ENCODE peak calls at places on chromosomes 5 and 9, in eight cellular contexts. O, T, M, W, R, A, S and Z are unnamed samples. For H3K4me1, the result is how much of the 10 kb centered on the place peaks cover.

GRCh38 chr5:38718874-38719391 is 126.9 kb upstream of the OSMR start:
- DNase-seq in O (peak), T (no peak), M (no peak), W (no peak), R (no peak), A (no peak), S (no peak), Z (no peak)

GRCh38 chr5:95669985-95670384 is 12.8 kb downstream of the SPATA9 start:
- DNase-seq in O (no peak), T (no peak), M (no peak), W (no peak), R (no peak), A (no peak), S (peak), Z (no peak)

GRCh38 chr9:928363-929042 is 48.0 kb upstream of the DMRT3 start:
- DNase-seq in O (no peak), T (no peak), M (no peak), W (no peak), R (peak), A (no peak), S (peak), Z (no peak)

GRCh38 chr9:84271004-84271886 is 69.3 kb downstream of the SLC28A3 start:
- DNase-seq in O (peak), T (peak), M (peak), W (peak), R (no peak), A (peak), S (peak), Z (peak)

GRCh38 chr5:132830436-132831094 is at the start of gene SHROOM1:
- DNase-seq in O (peak), T (peak), M (no peak), W (no peak), R (peak), A (peak), S (peak), Z (peak)

GRCh38 chr5:22372376-22372775 is 480.8 kb downstream of the CDH12 start:
- DNase-seq in O (no peak), T (no peak), M (no peak), W (no peak), R (no peak), A (no peak), S (no peak), Z (no peak)

GRCh38 chr5:373710-374602 is 52.4 kb downstream of the AHRR start:
- DNase-seq in O (peak), T (peak), M (no peak), W (no peak), R (no peak), A (peak), S (peak), Z (no peak)

GRCh38 chr5:146369691-146370090 is 31.1 kb downstream of the POU4F3 start:
- DNase-seq in O (no peak), T (no peak), M (no peak), W (no peak), R (no peak), A (no peak), S (no peak), Z (no peak)

GRCh38 chr9:137077010-137077747 is at the start of gene UAP1L1:
- DNase-seq in O (peak), T (peak), M (peak), W (peak), R (no peak), A (peak), S (peak), Z (peak)

GRCh38 chr9:137660144-137660543 is 41.3 kb downstream of the EHMT1 start:
- DNase-seq in O (no peak), T (no peak), M (no peak), W (peak), R (no peak), A (peak), S (no peak), Z (no peak)

GRCh38 chr9:561430-561829 is 280.1 kb upstream of the DMRT1 start:
- DNase-seq in O (no peak), T (no peak), M (no peak), W (no peak), R (no peak), A (no peak), S (no peak), Z (no peak)

GRCh38 chr9:17009071-17009470 is 125.8 kb upstream of the CNTLN start:
- DNase-seq in O (no peak), T (no peak), M (no peak), W (no peak), R (no peak), A (no peak), S (no peak), Z (no peak)

GRCh38 chr5:148827723-148828122 is 1.3 kb downstream of the ADRB2 start:
- DNase-seq in O (no peak), T (no peak), M (no peak), W (no peak), R (no peak), A (no peak), S (no peak), Z (no peak)

GRCh38 chr5:124790895-124791732 is 44.7 kb upstream of the ZNF608 start:
- DNase-seq in O (no peak), T (no peak), M (no peak), W (no peak), R (no peak), A (peak), S (no peak), Z (no peak)

GRCh38 chr9:126514037-126514821 is 99.5 kb upstream of the LMX1B start:
- DNase-seq in O (peak), T (peak), M (no peak), W (peak), R (no peak), A (peak), S (peak), Z (peak)

GRCh38 chr9:89883401-89884341 is 278.9 kb downstream of the GADD45G start:
- DNase-seq in O (peak), T (peak), M (no peak), W (peak), R (no peak), A (peak), S (no peak), Z (no peak)

GRCh38 chr9:130214921-130215320 is 42.7 kb downstream of the NCS1 start:
- DNase-seq in O (no peak), T (no peak), M (no peak), W (no peak), R (no peak), A (no peak), S (no peak), Z (no peak)

GRCh38 chr5:178554311-178554710 is 35.9 kb downstream of the COL23A1 start:
- DNase-seq in O (no peak), T (no peak), M (no peak), W (no peak), R (no peak), A (no peak), S (no peak), Z (no peak)

GRCh38 chr5:168269950-168270349 is 21.5 kb upstream of the WWC1 start:
- DNase-seq in O (no peak), T (no peak), M (no peak), W (no peak), R (no peak), A (no peak), S (peak), Z (no peak)

GRCh38 chr9:13804532-13804931 is 509.4 kb downstream of the NFIB start:
- DNase-seq in O (no peak), T (no peak), M (no peak), W (no peak), R (no peak), A (no peak), S (no peak), Z (no peak)

GRCh38 chr5:143316844-143317631 is 86.4 kb downstream of the NR3C1 start:
- DNase-seq in O (no peak), T (no peak), M (no peak), W (no peak), R (no peak), A (no peak), S (peak), Z (no peak)

GRCh38 chr5:27876071-27876470 is 837.7 kb upstream of the CDH9 start:
- DNase-seq in O (no peak), T (no peak), M (no peak), W (no peak), R (no peak), A (no peak), S (no peak), Z (no peak)

GRCh38 chr9:32881948-32882347 is 98.6 kb downstream of the TMEM215 start:
- DNase-seq in O (no peak), T (no peak), M (no peak), W (no peak), R (no peak), A (no peak), S (peak), Z (no peak)

GRCh38 chr9:100228352-100228869 is 124.3 kb downstream of the TEX10 start:
- DNase-seq in O (no peak), T (no peak), M (no peak), W (no peak), R (no peak), A (no peak), S (no peak), Z (no peak)

GRCh38 chr5:113245427-113246052 is 189.2 kb downstream of the TSSK1B start:
- DNase-seq in O (no peak), T (no peak), M (no peak), W (no peak), R (no peak), A (no peak), S (no peak), Z (no peak)

GRCh38 chr5:41843456-41844112 is 26.6 kb downstream of the OXCT1 start:
- DNase-seq in O (peak), T (peak), M (no peak), W (no peak), R (peak), A (peak), S (peak), Z (no peak)

GRCh38 chr5:138032572-138033274 is at the start of gene FAM13B:
- DNase-seq in O (peak), T (peak), M (peak), W (peak), R (peak), A (peak), S (peak), Z (peak)

GRCh38 chr5:1933364-1934055 is 50.8 kb upstream of the IRX4 start:
- DNase-seq in O (no peak), T (no peak), M (no peak), W (no peak), R (no peak), A (no peak), S (no peak), Z (no peak)

GRCh38 chr5:33330416-33330815 is 110.3 kb upstream of the TARS1 start:
- DNase-seq in O (no peak), T (no peak), M (no peak), W (no peak), R (no peak), A (no peak), S (no peak), Z (no peak)

GRCh38 chr5:102815560-102816324 is 60.6 kb downstream of the PAM start:
- DNase-seq in O (no peak), T (no peak), M (no peak), W (no peak), R (no peak), A (no peak), S (no peak), Z (no peak)

GRCh38 chr9:20477940-20478620 is 144.2 kb downstream of the MLLT3 start:
- DNase-seq in O (no peak), T (no peak), M (no peak), W (no peak), R (no peak), A (no peak), S (no peak), Z (no peak)

GRCh38 chr5:58497956-58498942 is 7.0 kb downstream of the GAPT start:
- DNase-seq in O (peak), T (peak), M (no peak), W (no peak), R (peak), A (peak), S (peak), Z (no peak)

GRCh38 chr5:121630402-121630801 is 221.3 kb upstream of the FTMT start:
- DNase-seq in O (no peak), T (no peak), M (no peak), W (no peak), R (peak), A (no peak), S (peak), Z (no peak)

GRCh38 chr9:84271887-84272556 is 68.5 kb downstream of the SLC28A3 start:
- DNase-seq in O (no peak), T (no peak), M (no peak), W (no peak), R (no peak), A (no peak), S (no peak), Z (no peak)

DNA sequence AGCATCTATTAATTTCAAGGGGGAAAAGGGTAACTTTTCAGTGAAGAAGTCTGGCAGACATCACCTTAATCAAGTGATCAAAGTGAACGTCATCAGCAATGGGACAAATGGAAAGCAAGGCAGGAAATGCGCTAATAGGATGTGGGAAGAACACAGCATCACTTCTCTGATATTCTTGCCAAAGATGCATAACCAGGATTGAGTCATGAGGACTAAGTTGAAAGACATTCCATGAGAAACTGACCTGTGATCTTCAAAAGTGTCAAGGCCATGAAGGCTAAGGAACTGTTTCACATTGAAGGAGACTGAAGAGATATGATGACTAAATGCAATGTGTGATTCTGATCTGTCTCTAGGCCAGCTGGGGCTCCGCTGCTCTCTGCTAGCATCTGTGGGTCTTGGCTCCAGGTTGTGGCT is 92.9 kb downstream of the NDFIP1 start:
- DNase-seq in O (no peak), T (no peak), M (no peak), W (no peak), R (no peak), A (no peak), S (no peak), Z (no peak)
- TF ChIP-seq POLR2A in O (no peak), T (no peak), M (no peak), W (no peak), R (no peak), A (no peak), S (no peak), Z (no peak)

GRCh38 chr9:121282309-121283071 is 14.5 kb downstream of the GSN start:
- DNase-seq in O (peak), T (no peak), M (peak), W (peak), R (no peak), A (peak), S (peak), Z (peak)

GRCh38 chr9:121283072-121283398 is 15.1 kb downstream of the GSN start:
- DNase-seq in O (no peak), T (no peak), M (no peak), W (no peak), R (no peak), A (no peak), S (no peak), Z (no peak)

GRCh38 chr9:121280715-121281613 is 13.0 kb downstream of the GSN start:
- DNase-seq in O (no peak), T (no peak), M (no peak), W (no peak), R (peak), A (no peak), S (no peak), Z (no peak)

GRCh38 chr9:121279841-121280388 is 12.0 kb downstream of the GSN start:
- DNase-seq in O (no peak), T (no peak), M (peak), W (no peak), R (no peak), A (no peak), S (no peak), Z (no peak)

GRCh38 chr9:121281614-121282291 is 13.8 kb downstream of the GSN start:
- DNase-seq in O (peak), T (peak), M (no peak), W (peak), R (peak), A (peak), S (peak), Z (peak)
- H3K4me1 ChIP-seq in O (half or more), T (half or more), M (under half), W (half or more), R (half or more), A (under half), S (half or more), Z (half or more)

GRCh38 chr5:150489358-150490295 is 18.3 kb upstream of the NDST1 start:
- DNase-seq in O (no peak), T (no peak), M (no peak), W (peak), R (no peak), A (peak), S (no peak), Z (no peak)

GRCh38 chr5:150491876-150492275 is 16.1 kb upstream of the NDST1 start:
- DNase-seq in O (no peak), T (no peak), M (no peak), W (no peak), R (no peak), A (no peak), S (no peak), Z (no peak)

GRCh38 chr5:150490754-150491153 is 17.2 kb upstream of the NDST1 start:
- DNase-seq in O (no peak), T (no peak), M (no peak), W (no peak), R (no peak), A (no peak), S (no peak), Z (no peak)

GRCh38 chr5:150490296-150490669 is 17.6 kb upstream of the NDST1 start:
- DNase-seq in O (no peak), T (no peak), M (no peak), W (no peak), R (no peak), A (no peak), S (no peak), Z (no peak)

DNA sequence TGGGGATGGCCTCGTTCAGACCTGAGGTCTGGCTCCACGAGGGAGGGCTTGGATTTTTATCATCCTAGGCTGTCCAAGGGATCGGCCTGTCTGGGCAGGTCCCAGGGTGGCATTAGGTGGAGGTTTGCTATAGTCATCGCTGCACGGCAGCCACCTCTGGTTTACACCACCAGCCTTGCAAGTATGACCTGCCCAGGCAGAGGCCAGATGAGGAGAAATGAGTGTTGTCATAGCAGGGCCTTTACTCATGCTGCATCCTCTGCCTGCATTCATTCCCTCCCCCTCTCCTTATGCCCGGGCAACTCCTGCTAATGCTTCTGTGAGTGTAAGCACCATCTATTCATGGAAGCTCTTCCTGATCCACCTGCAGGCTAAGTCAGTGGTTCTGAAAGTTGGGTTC is 15.3 kb upstream of the NDST1 start:
- DNase-seq in O (no peak), T (no peak), M (no peak), W (no peak), R (no peak), A (no peak), S (no peak), Z (no peak)
- TF ChIP-seq POLR2A in O (no peak), T (peak), M (no peak), W (no peak), R (no peak), A (no peak), S (no peak), Z (no peak)

DNA sequence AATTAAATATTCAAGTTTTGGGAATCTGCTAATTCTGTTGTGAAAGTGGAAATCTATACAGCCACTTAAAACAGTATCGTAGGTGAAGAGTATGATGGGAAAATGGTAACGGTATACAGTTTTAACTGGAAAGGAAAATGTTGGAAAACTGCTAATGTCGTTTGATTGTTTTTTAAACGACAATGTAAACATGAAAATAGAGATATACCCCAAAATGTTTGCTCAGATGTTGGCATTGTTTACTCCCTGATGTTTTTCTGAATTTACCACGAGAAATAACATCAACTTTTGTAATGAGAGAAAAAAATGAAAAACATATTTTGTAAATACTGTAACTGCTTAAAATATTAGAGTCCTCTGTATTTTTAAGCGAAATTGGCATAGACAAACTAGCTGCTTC is 2.7 kb downstream of the MATR3 start:
- DNase-seq in O (no peak), T (no peak), M (no peak), W (no peak), R (no peak), A (no peak), S (no peak), Z (no peak)
- H3K4me1 ChIP-seq in O (half or more), T (half or more), M (under half), W (half or more), R (half or more), A (under half), S (under half), Z (half or more)